ENCODE peak calls at places on chromosomes 16 and 17, in nine cellular contexts. C, S, L, I, X, P, Y, E and Z are unnamed samples.

GRCh38 chr16:9256196-9256595 is 164.8 kb downstream of the HAPSTR1 start:
- DNase-seq in P (no peak), E (no peak), I (no peak), Y (no peak), X (no peak), L (no peak), S (peak; percentile 30), C (peak; percentile 21), Z (peak; percentile 6)

GRCh38 chr17:81599719-81600486 is 37.0 kb downstream of the NPLOC4 start:
- DNase-seq in X (no peak), C (peak; percentile 36), E (peak; percentile 63), P (peak; percentile 41), Y (no peak), I (no peak), L (no peak), S (no peak), Z (no peak)

GRCh38 chr17:44130693-44131349 is 7.4 kb upstream of the HDAC5 start:
- DNase-seq in S (no peak), L (no peak), E (no peak), I (no peak), P (no peak), X (no peak), Y (no peak), C (no peak), Z (no peak)

GRCh38 chr17:44331249-44331760 is 6.7 kb upstream of the SLC25A39 start:
- DNase-seq in C (peak; percentile 82), L (peak; percentile 50), Y (peak; percentile 45), E (peak; percentile 65), P (peak; percentile 72), S (peak; percentile 86), X (peak; percentile 77), I (peak; percentile 37), Z (peak; percentile 94)

GRCh38 chr17:15918661-15919259 is 26.2 kb upstream of the ADORA2B start:
- DNase-seq in C (peak; percentile 12), Y (no peak), L (no peak), S (no peak), P (no peak), X (no peak), I (no peak), E (no peak), Z (no peak)

GRCh38 chr17:80671039-80671822 is 126.6 kb downstream of the RPTOR start:
- DNase-seq in E (no peak), P (no peak), X (no peak), C (no peak), L (no peak), I (no peak), Y (no peak), S (no peak), Z (no peak)

GRCh38 chr17:46777943-46778915 is 40.3 kb downstream of the WNT3 start:
- DNase-seq in C (no peak), P (no peak), Y (no peak), L (no peak), E (no peak), S (no peak), X (no peak), I (no peak), Z (no peak)

GRCh38 chr16:718922-719321 is 2.0 kb upstream of the ANTKMT start:
- DNase-seq in P (no peak), L (no peak), I (no peak), X (no peak), E (no peak), S (no peak), C (no peak), Y (no peak), Z (no peak)